ENCODE peak calls at places on chromosomes 7 and 10, in nine cellular contexts. Q is fibroblast of pulmonary artery; U is GM12878; J is pancreas; I is heart left ventricle; Z is WTC11; P is AG04450; R is CD8-positive, alpha-beta T cell; X is type B pancreatic cell. G is an unnamed sample.

GRCh38 chr10:110056822-110057221 is 49.0 kb downstream of the ADD3 start:
- DNase-seq in P (no peak), Q (peak), X (no peak), J (no peak), R (no peak), I (no peak), U (no peak), Z (no peak), G (peak)

GRCh38 chr7:135204271-135204872 is 7.0 kb downstream of the WDR91 start:
- DNase-seq in X (no peak), I (no peak), R (no peak), Z (no peak), U (no peak), J (no peak), P (peak), Q (peak), G (peak)

GRCh38 chr10:69497235-69497561 is 45.9 kb downstream of the TSPAN15 start:
- DNase-seq in U (no peak), J (no peak), Z (no peak), X (no peak), P (no peak), Q (no peak), R (no peak), I (no peak), G (no peak)

GRCh38 chr10:95539560-95540284 is 21.4 kb downstream of the SORBS1 start:
- DNase-seq in P (no peak), Z (no peak), I (no peak), Q (no peak), J (no peak), U (no peak), X (no peak), R (no peak), G (no peak)

GRCh38 chr7:117090820-117091219 is 137.5 kb downstream of the ST7 start:
- DNase-seq in J (peak), Z (no peak), Q (no peak), X (no peak), I (no peak), U (no peak), R (no peak), P (no peak), G (peak)

GRCh38 chr7:139930286-139930965 is 101.4 kb downstream of the TBXAS1 start:
- DNase-seq in I (no peak), X (no peak), J (no peak), R (no peak), P (no peak), Q (no peak), U (no peak), Z (no peak), G (no peak)

GRCh38 chr7:13144622-13145021 is 457.2 kb downstream of the ARL4A start:
- DNase-seq in R (no peak), P (peak), U (no peak), J (peak), X (no peak), Q (peak), Z (no peak), I (no peak), G (peak)

GRCh38 chr7:123191132-123191531 is 8.6 kb downstream of the SLC13A1 start:
- DNase-seq in P (no peak), R (no peak), Z (no peak), U (no peak), X (no peak), Q (no peak), I (no peak), J (peak), G (no peak)

GRCh38 chr7:116180302-116180701 is 30.0 kb upstream of the TES start:
- DNase-seq in R (peak), U (no peak), J (no peak), P (no peak), Z (no peak), X (no peak), I (no peak), Q (peak), G (peak)

GRCh38 chr10:68212721-68213352 is 19.1 kb downstream of the ATOH7 start:
- DNase-seq in Z (no peak), I (no peak), J (no peak), U (no peak), X (no peak), Q (peak), R (no peak), P (no peak), G (peak)

GRCh38 chr10:45468110-45468509 is 94.1 kb downstream of the ALOX5 start:
- DNase-seq in Q (no peak), J (no peak), R (no peak), U (no peak), Z (no peak), I (no peak), X (no peak), P (no peak), G (no peak)

GRCh38 chr10:130022501-130023299 is 58.6 kb upstream of the EBF3 start:
- DNase-seq in U (no peak), I (no peak), P (peak), J (no peak), X (peak), Z (no peak), R (no peak), Q (peak), G (peak)

GRCh38 chr7:105654994-105655900 is 74.0 kb upstream of the EFCAB10 start:
- DNase-seq in R (no peak), U (no peak), Z (peak), X (no peak), J (peak), P (peak), Q (peak), I (peak), G (peak)

GRCh38 chr10:22320591-22321155 is at the start of gene BMI1:
- DNase-seq in J (peak), Z (peak), P (peak), I (peak), R (peak), U (no peak), X (peak), Q (peak), G (peak)

GRCh38 chr7:150382123-150382843 is 3.2 kb downstream of the ZNF775 start:
- DNase-seq in I (no peak), P (no peak), U (no peak), Z (peak), R (no peak), X (no peak), J (no peak), Q (no peak), G (no peak)
- TF ChIP-seq CTCF in I (no peak), P (no peak), U (no peak), Z (no peak), R (no peak), X (no peak), J (no peak), Q (no peak), G (no peak)

GRCh38 chr7:28038175-28038855 is 142.3 kb downstream of the JAZF1 start:
- DNase-seq in Q (no peak), X (no peak), I (no peak), Z (no peak), U (no peak), P (no peak), R (no peak), J (no peak), G (no peak)

GRCh38 chr7:28033386-28033785 is 147.2 kb downstream of the JAZF1 start:
- DNase-seq in R (no peak), U (no peak), P (no peak), Z (no peak), Q (no peak), J (no peak), X (no peak), I (no peak), G (no peak)

GRCh38 chr7:28036748-28037147 is 143.8 kb downstream of the JAZF1 start:
- DNase-seq in U (no peak), Q (no peak), I (no peak), J (no peak), P (no peak), X (no peak), Z (no peak), R (no peak), G (no peak)

GRCh38 chr7:28041508-28042314 is 138.9 kb downstream of the JAZF1 start:
- DNase-seq in R (no peak), Z (no peak), X (no peak), U (no peak), J (no peak), Q (peak), P (peak), I (no peak), G (peak)

DNA sequence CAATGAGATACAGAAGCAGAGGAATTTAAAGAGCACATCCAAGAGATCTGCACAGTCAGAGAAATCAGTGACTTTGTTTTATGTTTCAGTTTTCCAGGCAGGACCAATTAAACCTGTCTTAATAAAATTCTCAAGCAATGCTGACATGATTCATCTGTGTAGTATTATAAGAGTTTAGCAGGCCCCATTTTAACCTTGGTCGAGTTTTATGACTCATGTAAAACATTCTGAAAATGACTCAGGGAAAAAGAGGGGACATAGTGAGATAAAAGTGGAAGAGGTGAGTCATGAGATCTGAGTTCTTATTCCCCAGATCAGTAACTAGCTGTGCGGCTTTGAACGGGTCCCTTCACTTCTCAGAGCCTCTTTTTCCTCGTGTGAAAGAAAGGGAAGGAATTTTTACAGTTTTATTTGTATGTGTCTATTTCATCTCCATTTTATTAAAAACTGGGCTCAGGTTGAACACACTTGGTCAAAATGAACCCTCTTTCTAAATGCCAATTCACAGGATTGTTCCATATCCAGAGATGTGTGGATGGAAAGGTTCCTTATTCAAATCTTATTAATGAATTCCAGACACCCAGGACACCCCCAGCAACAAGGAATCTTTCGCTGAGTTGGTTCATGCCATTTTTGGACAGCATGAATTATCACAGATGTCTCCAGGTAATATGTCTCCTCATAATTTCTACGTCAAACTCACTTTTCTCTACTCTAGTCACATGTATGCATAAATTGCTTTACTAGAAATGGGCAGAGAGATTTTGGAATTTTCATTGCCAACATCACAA is 143.2 kb downstream of the JAZF1 start:
- DNase-seq in Q (peak), P (peak), R (no peak), U (peak), I (no peak), Z (no peak), J (no peak), X (no peak), G (peak)
- TF ChIP-seq CTCF in Q (no peak), P (no peak), R (no peak), U (no peak), I (no peak), Z (no peak), J (no peak), X (no peak), G (no peak)

GRCh38 chr10:132577350-132578005 is 39.9 kb downstream of the INPP5A start:
- DNase-seq in R (no peak), U (no peak), Z (no peak), X (no peak), Q (peak), P (no peak), J (peak), I (no peak), G (no peak)
- TF ChIP-seq CTCF in R (no peak), U (no peak), Z (no peak), X (no peak), Q (peak), P (no peak), J (peak), I (peak), G (peak)

GRCh38 chr7:93883078-93883916 is 7.3 kb downstream of the TFPI2 start:
- DNase-seq in R (no peak), J (no peak), U (no peak), Q (peak), P (no peak), X (no peak), I (no peak), Z (no peak), G (peak)
- TF ChIP-seq CTCF in R (no peak), J (no peak), U (no peak), Q (no peak), P (no peak), X (no peak), I (peak), Z (no peak), G (no peak)

DNA sequence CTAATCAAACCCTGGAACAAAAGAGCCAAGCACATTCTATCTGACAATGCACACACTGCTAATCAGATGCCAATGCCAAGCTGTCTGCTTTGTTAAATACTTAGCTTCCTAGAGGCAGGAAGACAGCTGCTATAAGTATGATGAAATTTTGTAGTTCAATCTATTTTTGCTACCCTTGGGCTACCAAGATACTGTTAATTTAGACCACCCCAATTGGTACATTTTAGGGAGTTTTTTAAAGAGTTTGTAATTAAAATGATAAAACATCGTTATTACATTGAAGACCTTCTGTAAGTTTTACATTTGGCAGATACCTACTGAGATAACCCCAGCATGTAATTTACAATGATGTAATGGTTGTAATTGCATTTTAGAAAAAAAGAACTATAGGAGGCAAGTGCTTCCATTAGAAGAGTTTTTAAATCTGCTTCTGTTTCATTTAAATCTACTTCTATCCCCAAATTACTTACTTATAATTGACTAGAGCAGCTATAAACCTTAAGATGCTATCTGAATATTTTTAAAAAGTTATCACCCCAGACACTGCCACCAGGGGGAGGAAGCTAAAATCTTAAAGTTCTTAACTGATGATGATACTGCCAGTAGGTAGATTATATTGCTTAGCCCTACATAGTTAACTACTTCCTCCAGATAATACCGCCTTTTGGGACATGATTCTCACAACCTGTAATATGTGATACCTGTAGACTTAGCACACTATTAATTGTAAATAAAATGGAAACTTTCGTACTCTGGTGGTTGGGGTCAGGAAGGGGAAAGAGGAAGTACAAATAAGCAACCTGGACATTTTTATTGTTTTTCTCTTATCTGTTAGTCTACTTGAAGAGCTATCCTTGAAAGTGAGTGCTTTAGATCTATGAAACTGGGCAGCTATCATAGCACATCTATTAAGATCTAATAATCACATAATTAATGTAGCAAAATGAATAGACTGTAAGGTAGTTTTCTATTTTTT is 268.8 kb downstream of the ADK start:
- DNase-seq in J (no peak), I (no peak), Q (peak), P (no peak), Z (no peak), X (no peak), U (peak), R (no peak), G (peak)
- TF ChIP-seq CTCF in J (peak), I (peak), Q (peak), P (peak), Z (peak), X (peak), U (peak), R (peak), G (peak)

DNA sequence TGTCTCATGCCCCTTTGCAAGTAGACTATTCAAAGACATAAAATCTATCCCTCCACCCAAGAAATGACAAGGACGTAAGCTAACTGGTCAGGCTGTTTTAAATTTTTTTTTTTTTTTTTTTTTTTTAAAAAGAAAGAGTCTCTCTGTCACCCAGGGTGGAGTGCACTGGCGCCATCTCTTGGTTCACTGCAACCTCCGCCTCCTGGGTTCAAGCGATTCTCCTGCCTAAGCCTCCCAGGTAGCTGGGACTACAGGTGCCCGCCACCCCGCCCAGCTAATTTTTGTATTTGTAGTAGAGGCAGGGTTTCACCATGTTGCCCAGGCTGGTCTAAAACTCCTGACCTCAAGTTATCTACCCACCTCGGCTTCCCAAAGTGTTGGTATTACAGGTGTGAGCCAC is 11.2 kb downstream of the TRA2A start:
- DNase-seq in P (no peak), X (no peak), I (no peak), Q (no peak), J (no peak), Z (peak), R (no peak), U (no peak), G (no peak)
- TF ChIP-seq CTCF in P (peak), X (peak), I (no peak), Q (no peak), J (no peak), Z (no peak), R (no peak), U (no peak), G (no peak)

DNA sequence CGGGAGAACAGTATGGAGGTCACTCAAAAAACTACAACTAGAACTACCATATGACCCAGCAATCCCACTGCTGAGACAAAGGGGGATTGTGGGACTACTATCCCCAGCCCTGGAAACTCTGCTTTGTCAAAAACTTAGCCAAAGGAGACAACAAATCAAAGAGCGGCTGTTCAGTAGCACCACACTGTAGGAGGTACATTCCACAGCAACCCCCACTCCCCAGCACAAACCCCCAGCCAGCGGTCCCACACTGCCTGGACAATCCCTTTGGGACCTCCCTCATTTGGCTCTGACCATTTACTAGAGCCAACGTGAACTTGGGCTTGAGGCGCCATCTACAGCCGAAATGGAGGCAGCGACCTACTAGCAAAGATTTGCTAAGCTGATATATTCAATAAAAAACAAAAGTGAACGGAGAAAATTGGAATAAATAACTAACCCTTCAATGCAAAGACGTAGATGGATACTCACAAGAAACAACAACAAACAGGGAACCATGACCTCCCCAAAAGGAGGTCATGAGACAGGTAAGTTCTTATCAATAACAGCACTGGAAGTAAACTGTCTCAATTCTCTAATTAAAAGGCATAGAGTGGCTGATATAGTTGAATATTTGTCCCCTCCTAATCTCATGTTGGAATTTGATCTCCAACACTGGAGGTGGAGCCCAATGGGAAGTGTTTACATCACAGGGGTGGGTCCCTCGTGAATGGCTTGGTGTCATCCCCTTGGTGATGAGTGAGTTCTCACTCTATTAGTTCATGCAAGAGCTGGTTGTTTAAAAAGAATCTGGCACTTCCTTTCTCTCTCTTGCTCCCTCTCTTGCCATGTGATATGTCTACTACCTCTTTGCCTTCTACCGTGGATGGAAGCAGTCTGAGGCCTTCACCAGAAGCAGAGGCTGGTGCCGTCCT is 119.0 kb upstream of the KCNMA1 start:
- DNase-seq in U (no peak), I (no peak), Z (peak), J (peak), P (peak), Q (peak), X (no peak), R (no peak), G (peak)
- TF ChIP-seq CTCF in U (peak), I (peak), Z (peak), J (peak), P (peak), Q (peak), X (peak), R (no peak), G (peak)

DNA sequence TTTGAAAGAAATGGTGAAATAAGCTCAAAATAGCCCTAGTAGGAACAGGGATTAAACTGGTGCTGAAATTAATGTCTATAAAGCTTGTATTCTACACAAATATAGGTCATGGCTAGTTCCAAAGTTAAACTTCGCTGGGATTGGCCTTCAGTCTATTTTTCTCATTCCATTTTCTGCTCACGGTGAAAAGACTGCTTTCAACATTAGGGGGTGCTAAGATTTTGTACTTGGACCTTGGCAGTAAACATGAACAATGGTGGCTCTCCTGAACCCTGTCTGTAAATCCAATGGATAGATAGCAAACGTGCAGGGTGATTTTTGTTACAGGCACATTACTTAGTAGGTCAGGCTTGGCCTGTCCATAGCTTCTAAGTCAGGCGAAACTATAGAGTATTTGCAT is 36.0 kb upstream of the RSU1 start:
- DNase-seq in R (no peak), Z (no peak), U (no peak), Q (peak), X (no peak), J (no peak), P (no peak), I (no peak), G (peak)
- TF ChIP-seq CTCF in R (no peak), Z (no peak), U (peak), Q (peak), X (peak), J (no peak), P (peak), I (peak), G (peak)